ENCODE peak calls at places on chromosomes 6 and 20, in seven cellular contexts. O is CD4-positive, CD25-positive, alpha-beta regulatory T cell; L is stimulated activated CD8-positive, alpha-beta memory T cell treated with anti-CD3 and anti-CD28 coated beads, Interleukin-4, amount 100 ng/mL, for 1 hour; Z is cardiac muscle cell; S is brain microvascular endothelial cell; I is GOT3; W is stimulated activated CD4-positive, alpha-beta T cell treated with anti-CD3 and anti-CD28 coated beads, Interleukin-1b, Interleukin-23, amount 100 ng/mL, for 1 hour. X is an unnamed sample.

GRCh38 chr6:37171141-37171969 is 1.4 kb downstream of the PIM1 start:
- DNase-seq in O (peak), L (no peak), Z (peak), S (peak), I (no peak), W (no peak), X (peak)

GRCh38 chr6:83911278-83911677 is 51.8 kb downstream of the CYB5R4 start:
- DNase-seq in O (no peak), L (no peak), Z (peak), S (no peak), I (no peak), W (no peak), X (no peak)

GRCh38 chr6:73579851-73580246 is 59.0 kb upstream of the EEF1A1 start:
- DNase-seq in O (no peak), L (no peak), Z (peak), S (peak), I (peak), W (no peak), X (no peak)

GRCh38 chr20:15818651-15819071 is 754.6 kb downstream of the KIF16B start:
- DNase-seq in O (no peak), L (no peak), Z (no peak), S (no peak), I (no peak), W (no peak), X (no peak)

GRCh38 chr6:90440586-90441338 is 144.1 kb upstream of the BACH2 start:
- DNase-seq in O (no peak), L (no peak), Z (no peak), S (no peak), I (no peak), W (no peak), X (no peak)

GRCh38 chr6:53795702-53796450 is 1.1 kb downstream of the LRRC1 start:
- DNase-seq in O (no peak), L (no peak), Z (peak), S (no peak), I (no peak), W (no peak), X (no peak)

GRCh38 chr6:106448000-106448426 is 87.5 kb downstream of the CRYBG1 start:
- DNase-seq in O (no peak), L (no peak), Z (no peak), S (no peak), I (no peak), W (no peak), X (peak)

GRCh38 chr20:21767739-21768223 is 62.3 kb downstream of the PAX1 start:
- DNase-seq in O (no peak), L (no peak), Z (no peak), S (no peak), I (no peak), W (no peak), X (no peak)

GRCh38 chr20:58645277-58645968 is 5.7 kb upstream of the STX16 start:
- DNase-seq in O (no peak), L (no peak), Z (peak), S (no peak), I (no peak), W (no peak), X (no peak)

X was measured in central memory CD4-positive, alpha-beta T cell.